ENCODE peak calls at places on chromosomes 6 and 20, in five cellular contexts. O is cardiac muscle cell; R is astrocyte of the cerebellum; M is HepG2; X is Jurkat, Clone E6-1. V is an unnamed sample.
A peak's percentile ranks its signal among the peaks of the same experiment; 100 is the strongest.

GRCh38 chr6:51613558-51613957 is 473.9 kb downstream of the PKHD1 start:
- DNase-seq in O (no peak), R (no peak), M (no peak), X (no peak), V (no peak)

GRCh38 chr6:53239526-53239925 is 90.9 kb upstream of the GCM1 start:
- DNase-seq in O (no peak), R (no peak), M (no peak), X (no peak), V (no peak)

GRCh38 chr20:50913976-50914375 is 17.3 kb downstream of the ADNP start:
- DNase-seq in O (peak; percentile 82), R (no peak), M (no peak), X (no peak), V (peak; percentile 21)

GRCh38 chr6:163536770-163537169 is 122.3 kb downstream of the QKI start:
- DNase-seq in O (peak; percentile 41), R (no peak), M (no peak), X (no peak), V (no peak)

GRCh38 chr6:44431118-44431725 is 43.7 kb downstream of the CDC5L start:
- DNase-seq in O (peak; percentile 82), R (peak; percentile 75), M (peak; percentile 58), X (peak; percentile 55), V (peak; percentile 26)

GRCh38 chr6:159390384-159390783 is 221.2 kb downstream of the FNDC1 start:
- DNase-seq in O (peak; percentile 87), R (peak; percentile 24), M (no peak), X (peak; percentile 5), V (no peak)

GRCh38 chr6:35078226-35078850 is 62.8 kb downstream of the TCP11 start:
- DNase-seq in O (no peak), R (no peak), M (no peak), X (no peak), V (no peak)

GRCh38 chr6:167791036-167791779 is 35.5 kb upstream of the AFDN start:
- DNase-seq in O (peak; percentile 39), R (no peak), M (peak; percentile 53), X (no peak), V (no peak)

GRCh38 chr6:47195251-47195650 is 114.5 kb downstream of the TNFRSF21 start:
- DNase-seq in O (peak; percentile 91), R (no peak), M (no peak), X (no peak), V (no peak)

GRCh38 chr6:139539852-139540251 is 165.4 kb upstream of the CITED2 start:
- DNase-seq in O (peak; percentile 95), R (peak; percentile 76), M (peak; percentile 52), X (no peak), V (no peak)

GRCh38 chr6:146785001-146785585 is 186.3 kb downstream of the ADGB start:
- DNase-seq in O (peak; percentile 66), R (no peak), M (peak; percentile 36), X (peak; percentile 79), V (no peak)

GRCh38 chr6:24908555-24908954 is 27.2 kb downstream of the RIPOR2 start:
- DNase-seq in O (no peak), R (no peak), M (no peak), X (no peak), V (no peak)

GRCh38 chr6:90687751-90688380 is 101.0 kb upstream of the MAP3K7 start:
- DNase-seq in O (no peak), R (no peak), M (no peak), X (no peak), V (no peak)

GRCh38 chr6:11011787-11012234 is 32.3 kb downstream of the ELOVL2 start:
- DNase-seq in O (peak; percentile 65), R (no peak), M (peak; percentile 80), X (no peak), V (no peak)

GRCh38 chr6:85685713-85686112 is 43.0 kb upstream of the SYNCRIP start:
- DNase-seq in O (no peak), R (no peak), M (no peak), X (no peak), V (no peak)

GRCh38 chr6:150394053-150394875 is 25.5 kb downstream of the IYD start:
- DNase-seq in O (no peak), R (no peak), M (no peak), X (no peak), V (no peak)

GRCh38 chr6:43724914-43725642 is 37.5 kb upstream of the MRPS18A start:
- DNase-seq in O (peak; percentile 99), R (peak; percentile 85), M (peak; percentile 86), X (peak; percentile 90), V (peak; percentile 9)

GRCh38 chr6:105608711-105609374 is 206.0 kb upstream of the PREP start:
- DNase-seq in O (peak; percentile 56), R (peak; percentile 93), M (peak; percentile 5), X (no peak), V (no peak)

GRCh38 chr6:142802124-142802523 is 142.9 kb downstream of the HIVEP2 start:
- DNase-seq in O (peak; percentile 93), R (peak; percentile 85), M (peak; percentile 65), X (no peak), V (no peak)

GRCh38 chr6:132058975-132059374 is 107.8 kb upstream of the CCN2 start:
- DNase-seq in O (peak; percentile 32), R (no peak), M (no peak), X (no peak), V (no peak)

GRCh38 chr6:149264629-149265028 is 52.9 kb upstream of the TAB2 start:
- DNase-seq in O (no peak), R (no peak), M (peak; percentile 38), X (peak; percentile 35), V (peak; percentile 64)

GRCh38 chr6:106181664-106182418 is 95.7 kb downstream of the PRDM1 start:
- DNase-seq in O (peak; percentile 34), R (no peak), M (no peak), X (no peak), V (no peak)

GRCh38 chr6:118387921-118388701 is 160.0 kb upstream of the PLN start:
- DNase-seq in O (peak; percentile 77), R (peak; percentile 80), M (no peak), X (no peak), V (no peak)

GRCh38 chr6:13661647-13662046 is 46.5 kb downstream of the NOL7 start:
- DNase-seq in O (no peak), R (no peak), M (no peak), X (no peak), V (no peak)
- H3K4me3 ChIP-seq in O (no peak overlapping the region), R (no peak overlapping the region), M (no peak overlapping the region), X (no peak overlapping the region), V (peak overlapping the region; percentile 62)

GRCh38 chr6:129670634-129671033 is 39.3 kb downstream of the ARHGAP18 start:
- DNase-seq in O (no peak), R (no peak), M (no peak), X (no peak), V (no peak)

GRCh38 chr6:129673758-129674157 is 36.2 kb downstream of the ARHGAP18 start:
- DNase-seq in O (peak; percentile 21), R (no peak), M (no peak), X (no peak), V (no peak)

GRCh38 chr6:129671442-129672344 is 38.3 kb downstream of the ARHGAP18 start:
- DNase-seq in O (peak; percentile 45), R (no peak), M (peak; percentile 56), X (peak; percentile 20), V (peak; percentile 83)

GRCh38 chr6:129672345-129672691 is 37.7 kb downstream of the ARHGAP18 start:
- DNase-seq in O (peak; percentile 48), R (no peak), M (no peak), X (no peak), V (peak; percentile 3)

DNA sequence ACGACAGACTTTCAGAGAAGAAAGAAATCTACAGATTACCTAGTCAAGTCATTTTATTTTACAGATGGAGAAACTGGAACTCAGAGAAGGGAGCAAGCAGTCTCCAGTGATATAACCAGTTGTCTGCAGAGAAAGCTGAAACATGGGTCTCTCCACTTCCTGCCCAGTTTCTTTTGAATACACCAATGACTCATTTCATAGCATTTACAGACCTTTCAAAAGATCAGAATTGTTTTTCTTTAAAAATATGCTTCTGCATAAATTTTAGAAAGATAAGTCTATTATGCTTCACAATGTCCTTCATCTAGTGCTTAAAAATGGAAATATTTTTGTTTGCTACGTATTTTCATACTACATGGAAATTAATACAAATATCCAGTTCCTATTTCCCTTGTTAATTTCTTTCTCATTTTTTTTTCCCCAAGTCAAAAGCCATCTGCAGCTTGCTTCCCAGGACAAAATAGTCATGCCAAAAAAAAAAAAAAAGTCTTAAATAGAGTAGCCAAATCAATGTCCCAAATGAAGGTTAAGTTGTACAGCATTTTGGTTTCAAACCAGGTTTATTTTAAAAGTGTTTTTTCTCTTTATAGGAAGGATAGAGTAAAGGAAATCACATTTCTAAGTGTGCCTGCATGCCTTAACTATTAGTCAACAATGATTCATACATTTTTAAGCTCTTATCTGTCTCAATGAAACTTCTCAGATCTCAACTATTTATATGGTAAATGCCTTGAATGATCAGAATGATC is 36.9 kb downstream of the ARHGAP18 start:
- DNase-seq in O (peak; percentile 75), R (peak; percentile 56), M (peak; percentile 55), X (peak; percentile 37), V (no peak)
- H3K4me3 ChIP-seq in O (no peak overlapping the region), R (no peak overlapping the region), M (no peak overlapping the region), X (no peak overlapping the region), V (peak overlapping the region; percentile 85)

GRCh38 chr20:25148982-25149846 is 46.3 kb upstream of the ENTPD6 start:
- DNase-seq in O (no peak), R (no peak), M (no peak), X (no peak), V (no peak)
- H3K4me3 ChIP-seq in O (no peak overlapping the region), R (no peak overlapping the region), M (no peak overlapping the region), X (no peak overlapping the region), V (no peak overlapping the region)

GRCh38 chr20:64225166-64225595 is 30.4 kb upstream of the PCMTD2 start:
- DNase-seq in O (no peak), R (no peak), M (no peak), X (no peak), V (no peak)
- H3K4me3 ChIP-seq in O (no peak overlapping the region), R (no peak overlapping the region), M (no peak overlapping the region), X (no peak overlapping the region), V (no peak overlapping the region)

GRCh38 chr6:7142228-7142801 is 34.6 kb downstream of the RREB1 start:
- DNase-seq in O (no peak), R (no peak), M (no peak), X (no peak), V (no peak)
- H3K4me3 ChIP-seq in O (no peak overlapping the region), R (no peak overlapping the region), M (no peak overlapping the region), X (no peak overlapping the region), V (no peak overlapping the region)

DNA sequence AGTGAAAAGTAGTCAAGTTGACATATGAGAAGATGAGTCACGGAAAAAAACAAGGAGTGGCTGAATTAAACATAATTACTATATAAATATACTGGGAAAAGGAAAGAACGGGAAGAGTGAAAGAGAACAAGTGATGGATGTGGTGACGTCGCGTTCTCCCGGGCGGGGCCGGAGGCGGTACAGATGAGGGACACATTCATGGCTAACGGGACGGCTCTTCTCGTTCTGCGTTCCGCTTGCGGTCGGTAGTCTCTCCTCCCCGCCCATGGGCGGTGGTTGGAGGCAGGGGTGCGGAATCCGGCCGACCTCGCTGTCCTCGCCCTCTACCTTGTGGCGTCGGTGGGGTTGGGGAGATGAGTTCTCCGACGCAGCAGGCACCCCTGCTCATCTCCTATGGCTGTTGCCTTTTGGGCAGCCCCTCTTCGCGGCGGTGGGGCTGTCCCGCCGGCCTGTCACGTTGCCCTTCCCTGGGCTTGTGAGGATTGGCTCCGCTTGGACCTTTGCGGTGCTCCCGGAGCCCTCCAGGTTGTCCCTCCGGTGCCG is 22.5 kb downstream of the HLA-G start:
- DNase-seq in O (no peak), R (no peak), M (no peak), X (no peak), V (no peak)
- H3K4me3 ChIP-seq in O (no peak overlapping the region), R (no peak overlapping the region), M (no peak overlapping the region), X (no peak overlapping the region), V (peak overlapping the region; percentile 44)

V was measured in CD4-positive, CD25-positive, alpha-beta regulatory T cell.